ENCODE peak calls at places on chromosomes 13 and 19, in ten cellular contexts. T is A673; U is left ventricle myocardium inferior; Y is upper lobe of left lung; M is CD8-positive, alpha-beta T cell; C is cardiac muscle cell; A is RWPE2; X is heart left ventricle; B is lung; F is AG04450. Q is an unnamed sample.

GRCh38 chr13:37485766-37486165 is 112.8 kb downstream of the POSTN start:
- DNase-seq in F (no peak), Y (no peak), X (no peak), U (no peak), B (no peak), M (no peak), T (no peak), A (no peak), C (no peak), Q (no peak)

GRCh38 chr13:112079696-112080095 is 12.7 kb downstream of the SOX1 start:
- DNase-seq in U (no peak), C (no peak), T (peak; percentile 80), Y (no peak), B (no peak), X (no peak), M (no peak), A (no peak), F (no peak), Q (no peak)

GRCh38 chr13:111123221-111123620 is 8.1 kb downstream of the ARHGEF7 start:
- DNase-seq in B (no peak), M (no peak), U (no peak), T (no peak), Y (no peak), X (no peak), F (no peak), C (no peak), A (no peak), Q (no peak)

GRCh38 chr13:112732679-112733078 is 42.8 kb downstream of the ATP11A start:
- DNase-seq in U (no peak), F (no peak), A (no peak), B (no peak), T (no peak), C (no peak), X (no peak), M (no peak), Y (no peak), Q (no peak)

GRCh38 chr13:50149932-50150331 is 134.7 kb downstream of the KCNRG start:
- DNase-seq in Y (peak; percentile 26), M (no peak), A (no peak), F (no peak), B (no peak), T (peak; percentile 44), X (no peak), C (peak; percentile 15), U (peak; percentile 40), Q (no peak)

GRCh38 chr13:23020246-23020843 is 160.4 kb upstream of the SGCG start:
- DNase-seq in F (no peak), C (peak; percentile 61), B (no peak), U (no peak), Y (peak; percentile 31), A (no peak), X (no peak), M (no peak), T (peak; percentile 67), Q (peak; percentile 24)

GRCh38 chr13:114161644-114162532 is 17.2 kb upstream of the CFAP97D2 start:
- DNase-seq in X (no peak), T (peak; percentile 60), Y (peak; percentile 81), B (peak; percentile 57), U (peak; percentile 55), F (no peak), A (peak; percentile 27), C (no peak), M (no peak), Q (no peak)

GRCh38 chr13:21212138-21212775 is 35.8 kb downstream of the MRPL57 start:
- DNase-seq in A (no peak), U (no peak), Y (no peak), F (no peak), X (no peak), M (no peak), C (no peak), T (no peak), B (no peak), Q (no peak)

GRCh38 chr19:718251-719024 is 9.7 kb downstream of the PALM start:
- DNase-seq in B (no peak), U (no peak), X (no peak), F (no peak), Y (no peak), T (no peak), C (no peak), A (no peak), M (no peak), Q (no peak)

GRCh38 chr13:31965361-31966066 is 66.1 kb upstream of the FRY start:
- DNase-seq in B (no peak), F (no peak), C (no peak), Y (no peak), A (no peak), U (no peak), X (no peak), M (no peak), T (no peak), Q (no peak)

DNA sequence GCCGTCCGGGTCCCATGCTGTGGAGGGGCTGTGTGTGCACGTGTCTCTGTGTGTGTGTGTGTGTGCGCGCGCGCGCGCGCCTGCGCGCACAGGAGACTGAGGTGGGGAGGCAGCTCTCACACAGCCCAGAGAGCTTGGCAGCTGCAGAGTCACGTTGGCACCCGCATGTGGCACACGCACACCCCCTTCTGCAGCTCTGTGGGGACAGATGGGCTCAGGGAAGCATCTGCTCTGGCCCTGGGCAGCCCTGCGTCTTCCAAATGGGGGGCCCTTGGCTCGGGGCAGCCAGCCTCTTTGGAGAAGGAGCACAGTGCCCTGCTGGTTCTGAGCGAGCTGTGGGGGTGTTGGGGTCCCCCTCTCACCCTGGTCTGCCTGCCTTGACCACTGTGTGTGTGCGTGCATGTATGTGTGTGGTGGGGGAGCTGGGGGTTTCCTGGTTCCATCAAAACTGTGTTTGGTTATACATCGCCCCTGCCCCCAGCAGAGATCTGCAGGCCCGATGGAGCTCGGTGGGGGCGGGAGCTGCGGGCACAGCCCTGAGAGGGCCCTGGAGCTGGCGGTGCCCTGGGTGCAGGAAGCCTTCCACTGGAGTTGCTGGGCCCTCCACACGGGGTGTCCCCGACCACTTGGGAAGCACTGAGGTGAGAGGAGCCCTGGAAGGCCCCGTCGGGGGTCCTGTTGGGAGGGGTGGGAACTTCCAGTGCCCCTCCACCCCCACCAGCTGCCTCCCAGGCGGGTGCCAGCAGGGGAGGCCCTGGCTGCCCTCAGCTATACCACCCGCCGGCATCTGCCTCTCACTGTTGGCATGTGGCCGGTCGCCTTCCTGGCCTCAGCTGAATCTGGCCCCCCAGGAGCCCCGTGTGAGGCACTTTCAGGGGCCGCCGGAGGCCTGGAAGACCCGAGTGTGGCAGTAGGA is 67.2 kb downstream of the KDM4B start:
- DNase-seq in U (no peak), X (no peak), B (no peak), M (no peak), C (no peak), T (no peak), F (no peak), Y (no peak), A (no peak), Q (no peak)
- H3K27ac ChIP-seq in U (peak overlapping the region; percentile 50), X (peak overlapping the region; percentile 42), B (no peak overlapping the region), M (no peak overlapping the region), C (peak overlapping the region; percentile 85), T (no peak overlapping the region), F (no peak overlapping the region), Y (no peak overlapping the region), A (no peak overlapping the region), Q (no peak overlapping the region)

DNA sequence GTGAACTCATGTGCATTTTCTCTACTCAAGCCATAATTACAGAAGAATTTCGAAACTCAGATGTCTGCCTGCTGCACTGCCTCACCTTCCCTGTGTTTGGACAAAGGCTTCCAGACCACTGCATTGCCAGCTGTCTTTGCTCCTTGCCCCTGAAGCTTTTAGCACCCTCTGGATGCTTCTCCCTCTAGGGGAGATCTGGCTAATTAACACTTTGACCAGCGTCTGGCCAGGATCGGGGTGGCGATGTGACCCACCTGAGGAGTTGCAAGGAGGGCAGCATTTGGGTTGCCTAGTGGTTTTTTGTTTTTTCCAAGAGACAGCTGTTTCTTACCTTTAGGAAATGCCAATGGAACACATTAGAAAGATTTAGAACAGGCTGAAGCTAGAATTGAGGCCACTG is 127.7 kb upstream of the ZNF536 start:
- DNase-seq in Y (no peak), X (no peak), A (no peak), U (no peak), M (no peak), C (no peak), F (no peak), T (no peak), B (no peak), Q (no peak)
- H3K27ac ChIP-seq in Y (no peak overlapping the region), X (no peak overlapping the region), A (no peak overlapping the region), U (no peak overlapping the region), M (no peak overlapping the region), C (no peak overlapping the region), F (no peak overlapping the region), T (no peak overlapping the region), B (no peak overlapping the region), Q (no peak overlapping the region)

GRCh38 chr19:7268737-7269098 is 25.5 kb downstream of the INSR start:
- DNase-seq in T (no peak), M (no peak), Y (no peak), U (no peak), F (no peak), X (no peak), B (no peak), A (no peak), C (no peak), Q (no peak)
- H3K27ac ChIP-seq in T (no peak overlapping the region), M (no peak overlapping the region), Y (no peak overlapping the region), U (no peak overlapping the region), F (no peak overlapping the region), X (no peak overlapping the region), B (no peak overlapping the region), A (no peak overlapping the region), C (no peak overlapping the region), Q (no peak overlapping the region)

GRCh38 chr13:51180853-51181511 is 41.2 kb upstream of the FAM124A start:
- DNase-seq in C (no peak), T (no peak), Y (no peak), A (no peak), M (no peak), U (no peak), F (no peak), B (no peak), X (no peak), Q (no peak)

GRCh38 chr13:51179432-51179971 is 42.7 kb upstream of the FAM124A start:
- DNase-seq in Y (no peak), B (no peak), U (no peak), A (no peak), F (no peak), C (no peak), X (no peak), T (no peak), M (no peak), Q (no peak)

GRCh38 chr13:51177188-51177587 is 45.0 kb upstream of the FAM124A start:
- DNase-seq in Y (no peak), X (no peak), F (no peak), M (no peak), U (no peak), T (no peak), B (no peak), A (no peak), C (no peak), Q (no peak)

GRCh38 chr13:51178456-51179074 is 43.6 kb upstream of the FAM124A start:
- DNase-seq in Y (no peak), F (no peak), B (no peak), X (no peak), T (no peak), C (no peak), A (no peak), M (no peak), U (no peak), Q (no peak)

DNA sequence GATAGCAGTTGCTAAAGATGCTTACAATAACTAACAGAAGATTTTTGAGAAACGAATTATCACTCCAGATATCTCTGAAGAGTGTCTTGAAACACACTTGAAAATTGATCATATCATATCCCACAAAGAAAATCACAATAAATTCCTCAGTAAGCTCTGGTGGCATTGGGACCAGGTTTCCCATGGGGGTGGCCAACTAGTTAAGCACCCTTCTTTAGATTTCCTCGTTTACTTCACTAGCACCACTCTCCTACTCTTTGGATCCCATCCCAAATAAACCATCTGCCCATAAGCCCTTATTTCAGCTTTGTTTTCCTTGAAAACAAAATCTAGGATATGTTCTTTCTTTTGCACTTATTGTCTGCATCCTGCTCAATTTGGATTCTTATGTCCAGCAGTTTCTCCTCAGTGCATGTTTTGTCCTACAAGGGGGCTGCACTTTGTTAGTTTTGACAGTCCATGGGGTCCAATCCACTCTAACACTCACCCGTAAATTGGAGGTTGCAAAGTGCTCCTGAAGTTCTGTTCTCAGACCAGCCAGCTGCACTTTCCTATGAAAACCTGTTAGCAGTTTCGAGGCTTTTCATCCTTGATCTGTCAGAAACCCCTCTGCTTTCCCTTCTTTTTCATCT is 40.3 kb upstream of the FAM124A start:
- DNase-seq in M (no peak), C (no peak), X (no peak), U (no peak), T (no peak), A (no peak), F (no peak), Y (no peak), B (no peak), Q (no peak)
- H3K27ac ChIP-seq in M (no peak overlapping the region), C (no peak overlapping the region), X (no peak overlapping the region), U (no peak overlapping the region), T (no peak overlapping the region), A (no peak overlapping the region), F (no peak overlapping the region), Y (no peak overlapping the region), B (no peak overlapping the region), Q (no peak overlapping the region)

Q was measured in heart right ventricle.